ENCODE peak calls at places on chromosome 13, in six cellular contexts. P is osteocyte, T is MCF 10A, H is brain microvascular endothelial cell, U is tibial artery, Q is Calu3. K is an unnamed sample.

GRCh38 chr13:82815791-82816190 is 1066.5 kb downstream of the SLITRK1 start:
- DNase-seq in P (no peak), T (no peak), H (no peak), U (no peak), Q (no peak), K (no peak)

GRCh38 chr13:34349091-34349722 is 531.3 kb downstream of the RFC3 start:
- DNase-seq in P (peak; percentile 89), T (peak; percentile 92), H (peak; percentile 97), U (peak; percentile 69), Q (peak; percentile 22), K (no peak)

GRCh38 chr13:48142437-48142836 is 47.5 kb upstream of the MED4 start:
- DNase-seq in P (no peak), T (no peak), H (no peak), U (no peak), Q (no peak), K (no peak)

GRCh38 chr13:40961224-40961623 is 57.9 kb downstream of the ELF1 start:
- DNase-seq in P (no peak), T (no peak), H (no peak), U (no peak), Q (no peak), K (no peak)

GRCh38 chr13:57799624-57800023 is 168.1 kb downstream of the PCDH17 start:
- DNase-seq in P (no peak), T (no peak), H (no peak), U (no peak), Q (no peak), K (no peak)

GRCh38 chr13:89514534-89515312 is 1832.8 kb upstream of the MIR17HG start:
- DNase-seq in P (no peak), T (peak; percentile 65), H (peak; percentile 1), U (no peak), Q (no peak), K (no peak)

GRCh38 chr13:103022328-103022727 is 43.9 kb downstream of the SLC10A2 start:
- DNase-seq in P (no peak), T (no peak), H (no peak), U (no peak), Q (no peak), K (no peak)

GRCh38 chr13:47548294-47548825 is 452.7 kb downstream of the SUCLA2 start:
- DNase-seq in P (no peak), T (no peak), H (no peak), U (no peak), Q (no peak), K (no peak)

GRCh38 chr13:110306960-110307696 is at the start of the genes COL4A1 and COL4A2:
- DNase-seq in P (peak; percentile 95), T (peak; percentile 77), H (peak; percentile 74), U (peak; percentile 92), Q (no peak), K (peak; percentile 83)

GRCh38 chr13:50919291-50919690 is 9.7 kb downstream of the RNASEH2B start:
- DNase-seq in P (no peak), T (no peak), H (no peak), U (no peak), Q (no peak), K (no peak)

GRCh38 chr13:24185591-24186232 is 25.2 kb downstream of the SPATA13 start:
- DNase-seq in P (no peak), T (no peak), H (no peak), U (no peak), Q (no peak), K (no peak)

GRCh38 chr13:99614465-99614885 is 113.2 kb downstream of the TM9SF2 start:
- DNase-seq in P (no peak), T (peak; percentile 85), H (no peak), U (no peak), Q (peak; percentile 3), K (no peak)

GRCh38 chr13:30373727-30374126 is 48.6 kb upstream of the UBE2L5 start:
- DNase-seq in P (no peak), T (no peak), H (no peak), U (peak; percentile 46), Q (no peak), K (no peak)

GRCh38 chr13:42548731-42549554 is 25.0 kb upstream of the TNFSF11 start:
- DNase-seq in P (no peak), T (no peak), H (peak; percentile 74), U (peak; percentile 68), Q (no peak), K (no peak)

GRCh38 chr13:111937763-111938375 is 129.1 kb upstream of the SOX1 start:
- DNase-seq in P (peak; percentile 78), T (peak; percentile 16), H (no peak), U (no peak), Q (no peak), K (peak; percentile 62)

GRCh38 chr13:33554919-33555791 is 262.8 kb upstream of the RFC3 start:
- DNase-seq in P (no peak), T (no peak), H (no peak), U (no peak), Q (no peak), K (no peak)

GRCh38 chr13:109427148-109427547 is 359.2 kb downstream of the IRS2 start:
- DNase-seq in P (no peak), T (no peak), H (peak; percentile 12), U (no peak), Q (no peak), K (no peak)

GRCh38 chr13:100890645-100891044 is 216.1 kb upstream of the TMTC4 start:
- DNase-seq in P (no peak), T (no peak), H (no peak), U (no peak), Q (no peak), K (no peak)

GRCh38 chr13:51243227-51243626 is 21.0 kb downstream of the FAM124A start:
- DNase-seq in P (no peak), T (no peak), H (no peak), U (no peak), Q (no peak), K (no peak)

GRCh38 chr13:77494226-77494625 is 41.3 kb upstream of the SCEL start:
- DNase-seq in P (no peak), T (no peak), H (no peak), U (no peak), Q (no peak), K (no peak)

GRCh38 chr13:77489566-77490337 is 45.8 kb upstream of the SCEL start:
- DNase-seq in P (no peak), T (no peak), H (no peak), U (no peak), Q (no peak), K (no peak)

DNA sequence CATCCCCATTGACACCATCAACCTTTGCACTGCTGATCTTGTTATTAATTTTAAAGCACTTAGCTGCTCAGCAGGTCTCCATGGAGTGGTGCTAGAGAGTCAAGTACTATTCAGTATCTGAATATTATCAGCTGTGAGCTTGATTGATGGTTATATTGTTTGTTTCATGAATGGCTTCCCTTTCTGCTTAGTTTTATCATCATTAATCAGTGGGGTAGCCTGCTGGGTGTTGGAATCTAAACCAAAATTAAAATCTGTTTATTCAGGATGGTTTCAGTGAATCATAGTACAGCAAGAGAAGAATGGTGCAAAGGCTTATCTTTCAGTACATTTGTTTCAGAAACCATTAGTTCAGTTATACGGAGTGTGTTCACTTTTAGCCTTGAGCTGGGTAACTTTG is 42.5 kb upstream of the SCEL start:
- DNase-seq in P (no peak), T (peak; percentile 49), H (peak; percentile 14), U (no peak), Q (peak; percentile 7), K (no peak)
- TF ChIP-seq CTCF in P (peak; percentile 32), T (peak; percentile 58), H (peak; percentile 74), U (peak; percentile 23), Q (no peak), K (peak; percentile 61)

DNA sequence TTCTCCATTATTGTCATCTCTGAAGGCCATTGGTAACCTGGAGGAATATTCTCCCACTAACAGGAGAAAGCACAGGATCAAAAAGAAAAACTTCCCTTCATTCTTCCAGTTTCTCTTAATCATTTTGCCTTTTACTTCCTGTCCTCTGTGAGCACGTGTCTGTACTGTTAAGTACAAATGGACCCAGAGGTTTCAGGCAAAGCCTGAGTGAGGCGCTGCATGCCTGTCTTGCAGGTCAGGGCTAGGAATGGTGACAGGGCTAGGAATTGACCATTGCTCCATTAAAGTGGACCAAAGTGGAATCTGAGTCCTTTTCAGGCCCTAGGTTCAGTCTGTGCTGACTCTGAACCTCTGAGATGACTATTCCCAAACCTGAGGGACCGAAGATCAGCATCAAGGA is 326.7 kb downstream of the SHISA2 start:
- DNase-seq in P (no peak), T (no peak), H (no peak), U (no peak), Q (no peak), K (no peak)
- TF ChIP-seq CTCF in P (no peak), T (no peak), H (peak; percentile 26), U (no peak), Q (no peak), K (no peak)

DNA sequence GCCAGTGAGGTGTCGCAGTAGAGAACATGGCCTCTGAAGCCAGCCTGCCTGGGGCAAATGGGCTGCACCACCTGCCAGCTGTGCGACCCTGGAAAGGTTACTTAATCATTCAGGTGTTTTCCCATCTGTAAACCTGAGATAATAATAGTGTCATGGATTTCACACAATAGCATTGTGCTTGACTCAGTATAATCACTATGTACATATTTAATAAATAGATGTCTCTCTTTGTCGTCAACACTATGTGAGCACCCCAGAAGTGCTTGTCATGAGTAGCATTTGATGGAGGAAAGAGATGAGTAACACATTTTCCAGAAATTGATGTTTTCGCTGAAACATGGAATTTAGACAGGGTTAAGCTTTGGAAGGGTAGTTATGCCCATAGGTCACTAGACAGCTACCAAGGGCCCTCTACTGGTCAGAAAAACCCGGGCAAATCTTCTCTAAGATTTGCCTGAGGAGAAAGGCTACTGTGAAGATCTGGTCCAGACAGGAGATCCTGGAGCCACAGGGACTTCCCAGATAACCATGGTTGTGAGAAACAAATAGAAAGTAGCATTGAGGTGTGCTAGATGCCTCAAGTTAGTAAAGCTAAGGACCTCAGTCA is 9.5 kb upstream of the MBNL2 start:
- DNase-seq in P (no peak), T (peak; percentile 75), H (peak; percentile 60), U (no peak), Q (no peak), K (no peak)
- TF ChIP-seq CTCF in P (peak; percentile 72), T (peak; percentile 69), H (peak; percentile 84), U (peak; percentile 43), Q (no peak), K (peak; percentile 43)

GRCh38 chr13:31945202-31945978 is 86.2 kb upstream of the FRY start:
- DNase-seq in P (no peak), T (peak; percentile 97), H (peak; percentile 60), U (peak; percentile 78), Q (peak; percentile 46), K (no peak)

GRCh38 chr13:31946091-31946770 is 85.3 kb upstream of the FRY start:
- DNase-seq in P (no peak), T (no peak), H (no peak), U (no peak), Q (no peak), K (no peak)

GRCh38 chr13:31944262-31945160 is 87.1 kb upstream of the FRY start:
- DNase-seq in P (no peak), T (no peak), H (no peak), U (no peak), Q (no peak), K (no peak)

GRCh38 chr13:31947506-31947905 is 84.1 kb upstream of the FRY start:
- DNase-seq in P (no peak), T (no peak), H (no peak), U (no peak), Q (no peak), K (no peak)

DNA sequence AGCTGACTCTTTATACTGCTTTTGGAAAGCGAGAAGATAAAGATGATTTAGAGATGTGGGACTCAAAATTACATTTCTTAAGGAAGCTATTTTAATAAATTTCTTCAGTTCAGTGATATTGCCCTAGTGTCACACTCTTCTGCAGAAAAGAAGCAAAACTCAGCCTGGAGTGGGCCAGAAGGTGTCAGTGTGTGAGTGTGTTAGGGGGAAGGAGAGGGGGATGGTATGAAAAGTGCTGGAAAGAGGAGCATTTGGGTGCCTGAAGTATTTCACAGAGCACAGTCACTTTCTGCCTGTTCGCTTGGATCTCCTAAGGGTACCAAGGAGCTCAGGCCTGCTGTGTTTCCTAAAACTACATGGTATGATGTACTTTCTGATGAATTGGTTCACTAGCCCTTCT is 84.5 kb upstream of the FRY start:
- DNase-seq in P (no peak), T (peak; percentile 18), H (no peak), U (no peak), Q (no peak), K (no peak)
- TF ChIP-seq CTCF in P (no peak), T (no peak), H (no peak), U (no peak), Q (no peak), K (no peak)

K was measured in type B pancreatic cell.